ENCODE peak calls at places on chromosomes 2 and 18, in eight cellular contexts. H is activated T-helper 9 cell treated with anti-CD3 and anti-CD28 coated beads, Interleukin-2, amount 50 U/mL, for 16 hours; T is renal cortical epithelial cell; D is CD4-positive, alpha-beta memory T cell; I is HuH-7; B is aorta; X is MM.1S; J is activated CD8-positive, alpha-beta memory T cell treated with anti-CD3 and anti-CD28 coated beads for 4 hours. Q is an unnamed sample.

GRCh38 chr2:241495172-241496002 is 13.0 kb downstream of the STK25 start:
- DNase-seq in H (no peak), T (no peak), D (no peak), I (no peak), B (no peak), X (no peak), J (no peak), Q (no peak)

GRCh38 chr2:20589975-20590703 is 60.8 kb downstream of the HS1BP3 start:
- DNase-seq in H (no peak), T (no peak), D (no peak), I (no peak), B (peak; percentile 60), X (no peak), J (no peak), Q (no peak)

GRCh38 chr2:43490387-43490786 is 105.5 kb downstream of the THADA start:
- DNase-seq in H (no peak), T (no peak), D (no peak), I (no peak), B (no peak), X (no peak), J (no peak), Q (no peak)

GRCh38 chr2:186648130-186648529 is 45.7 kb upstream of the FAM171B start:
- DNase-seq in H (no peak), T (peak; percentile 29), D (no peak), I (no peak), B (no peak), X (no peak), J (no peak), Q (no peak)

GRCh38 chr18:24878289-24878688 is 417.9 kb downstream of the HRH4 start:
- DNase-seq in H (no peak), T (peak; percentile 18), D (no peak), I (no peak), B (no peak), X (peak; percentile 20), J (no peak), Q (no peak)

GRCh38 chr2:39429738-39430137 is 7.3 kb downstream of the MAP4K3 start:
- DNase-seq in H (no peak), T (no peak), D (no peak), I (no peak), B (no peak), X (no peak), J (no peak), Q (no peak)

GRCh38 chr2:127619901-127620705 is 25.9 kb upstream of the GPR17 start:
- DNase-seq in H (no peak), T (no peak), D (no peak), I (no peak), B (peak; percentile 70), X (no peak), J (no peak), Q (no peak)

GRCh38 chr18:23798249-23798648 is 109.0 kb downstream of the LAMA3 start:
- DNase-seq in H (no peak), T (no peak), D (no peak), I (no peak), B (no peak), X (no peak), J (no peak), Q (no peak)

GRCh38 chr2:46504685-46505559 is 25.6 kb downstream of the TMEM247 start:
- DNase-seq in H (no peak), T (no peak), D (no peak), I (no peak), B (no peak), X (no peak), J (no peak), Q (no peak)

GRCh38 chr2:53641290-53641689 is 126.3 kb upstream of the CHAC2 start:
- DNase-seq in H (no peak), T (no peak), D (no peak), I (no peak), B (no peak), X (no peak), J (no peak), Q (no peak)

GRCh38 chr18:3851159-3851558 is 401.2 kb downstream of the TGIF1 start:
- DNase-seq in H (no peak), T (peak; percentile 94), D (no peak), I (no peak), B (no peak), X (no peak), J (no peak), Q (no peak)

GRCh38 chr18:79572093-79572780 is 107.4 kb upstream of the CTDP1 start:
- DNase-seq in H (no peak), T (no peak), D (no peak), I (no peak), B (peak; percentile 55), X (no peak), J (no peak), Q (no peak)

GRCh38 chr2:172350844-172351480 is 76.4 kb upstream of the ITGA6 start:
- DNase-seq in H (no peak), T (no peak), D (no peak), I (no peak), B (peak; percentile 89), X (no peak), J (no peak), Q (no peak)

GRCh38 chr2:178363252-178363651 is 87.7 kb downstream of the PRKRA start:
- DNase-seq in H (no peak), T (peak; percentile 89), D (no peak), I (no peak), B (no peak), X (no peak), J (no peak), Q (no peak)

GRCh38 chr2:16506366-16506765 is 159.3 kb downstream of the CYRIA start:
- DNase-seq in H (no peak), T (no peak), D (no peak), I (peak; percentile 21), B (no peak), X (no peak), J (no peak), Q (peak; percentile 27)